ENCODE peak calls at places on chromosomes 3 and 15, in four cellular contexts. K is Karpas-422, L is GM23248, S is suprapubic skin. A is an unnamed sample.

GRCh38 chr3:161560006-161560637 is 63.5 kb downstream of the OTOL1 start:
- DNase-seq in K (peak; percentile 68), L (peak; percentile 76), S (no peak), A (no peak)

GRCh38 chr3:158791259-158791920 is 10.5 kb upstream of the MFSD1 start:
- DNase-seq in K (peak; percentile 91), L (peak; percentile 92), S (no peak), A (peak; percentile 48)

GRCh38 chr3:58296269-58296668 is 9.8 kb upstream of the RPP14 start:
- DNase-seq in K (no peak), L (no peak), S (no peak), A (no peak)

GRCh38 chr3:172153335-172153861 is 114.0 kb downstream of the FNDC3B start:
- DNase-seq in K (no peak), L (peak; percentile 99), S (peak; percentile 94), A (peak; percentile 84)

GRCh38 chr15:67547836-67548531 is 5.5 kb downstream of the MAP2K5 start:
- DNase-seq in K (no peak), L (peak; percentile 84), S (no peak), A (no peak)

GRCh38 chr3:63523100-63523499 is 129.4 kb upstream of the SNTN start:
- DNase-seq in K (no peak), L (no peak), S (no peak), A (no peak)

GRCh38 chr3:143276592-143276991 is 157.0 kb downstream of the CHST2 start:
- DNase-seq in K (peak; percentile 84), L (no peak), S (no peak), A (no peak)

GRCh38 chr3:24264748-24265158 is 229.9 kb downstream of the THRB start:
- DNase-seq in K (peak; percentile 82), L (peak; percentile 71), S (no peak), A (peak; percentile 53)

GRCh38 chr3:119690043-119690656 is 12.7 kb upstream of the CFAP91 start:
- DNase-seq in K (no peak), L (peak; percentile 78), S (no peak), A (peak; percentile 37)

GRCh38 chr15:29558261-29558660 is 264.0 kb downstream of the TJP1 start:
- DNase-seq in K (no peak), L (no peak), S (no peak), A (no peak)

GRCh38 chr3:10192953-10193691 is 28.4 kb downstream of the IRAK2 start:
- DNase-seq in K (no peak), L (peak; percentile 98), S (no peak), A (no peak)

GRCh38 chr3:10187944-10188343 is 23.2 kb downstream of the IRAK2 start:
- DNase-seq in K (no peak), L (no peak), S (no peak), A (no peak)

GRCh38 chr3:10187295-10187876 is 22.7 kb downstream of the IRAK2 start:
- DNase-seq in K (no peak), L (no peak), S (no peak), A (no peak)

GRCh38 chr3:10188798-10189556 is 24.3 kb downstream of the IRAK2 start:
- DNase-seq in K (no peak), L (no peak), S (no peak), A (no peak)

GRCh38 chr3:10189557-10190374 is 25.0 kb downstream of the IRAK2 start:
- DNase-seq in K (no peak), L (peak; percentile 81), S (peak; percentile 93), A (peak; percentile 31)
- H3K4me3 ChIP-seq in K (no peak overlapping the region), L (no peak overlapping the region), S (no peak overlapping the region), A (no peak overlapping the region)

DNA sequence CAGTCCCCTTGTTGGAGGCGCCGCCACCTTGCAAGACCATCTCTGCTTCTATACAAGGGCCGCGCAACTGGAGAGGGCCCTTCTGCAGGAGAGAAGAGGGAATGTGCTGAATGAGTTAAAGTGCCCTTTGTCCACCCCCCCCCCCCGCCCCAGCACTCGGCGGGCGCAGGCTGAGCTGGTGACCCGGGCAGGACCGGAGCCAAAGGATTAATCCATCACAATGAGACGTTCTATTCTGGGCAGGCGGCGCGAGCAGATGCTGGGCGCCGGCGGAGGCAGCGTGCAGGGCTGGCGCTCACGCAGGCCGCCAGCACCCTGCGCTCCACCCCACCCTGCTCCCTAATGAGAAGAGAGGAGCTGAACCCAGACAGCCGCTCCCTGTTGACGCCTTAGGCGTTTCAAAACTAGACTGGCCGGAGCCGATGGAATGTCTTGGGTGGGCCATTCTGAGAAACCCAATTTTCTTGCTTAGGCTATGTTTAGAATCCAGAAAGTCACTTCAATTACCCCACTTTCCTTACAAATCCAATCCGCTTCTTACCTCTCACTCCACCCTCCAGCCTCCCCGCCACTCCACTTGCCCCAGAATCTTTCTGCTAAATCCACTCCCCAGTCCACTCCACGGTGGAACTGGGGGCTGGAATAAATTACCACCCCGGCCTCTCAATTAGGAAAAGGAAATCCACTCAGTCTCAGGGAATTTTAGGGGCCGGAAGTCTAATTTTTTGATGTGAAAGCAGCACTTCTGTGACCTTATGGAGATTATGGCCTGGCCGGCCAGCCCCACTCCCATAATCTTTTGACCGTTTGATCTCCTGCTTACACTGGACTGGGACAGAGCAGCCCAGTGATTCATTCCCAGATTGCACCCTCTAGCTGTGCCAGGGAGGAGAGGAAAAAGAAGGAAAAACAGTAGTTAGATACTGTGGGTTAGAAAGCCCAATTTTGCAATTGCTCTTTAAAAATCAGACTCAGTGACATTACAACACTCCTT is 32.7 kb downstream of the GJD2 start:
- DNase-seq in K (no peak), L (peak; percentile 95), S (no peak), A (peak; percentile 11)
- H3K4me1 ChIP-seq in K (no peaks in the 10 kb centered on the region), L (peaks cover 74% of the 10 kb centered on the region), S (peaks cover 11% of the 10 kb centered on the region), A (no peaks in the 10 kb centered on the region)

DNA sequence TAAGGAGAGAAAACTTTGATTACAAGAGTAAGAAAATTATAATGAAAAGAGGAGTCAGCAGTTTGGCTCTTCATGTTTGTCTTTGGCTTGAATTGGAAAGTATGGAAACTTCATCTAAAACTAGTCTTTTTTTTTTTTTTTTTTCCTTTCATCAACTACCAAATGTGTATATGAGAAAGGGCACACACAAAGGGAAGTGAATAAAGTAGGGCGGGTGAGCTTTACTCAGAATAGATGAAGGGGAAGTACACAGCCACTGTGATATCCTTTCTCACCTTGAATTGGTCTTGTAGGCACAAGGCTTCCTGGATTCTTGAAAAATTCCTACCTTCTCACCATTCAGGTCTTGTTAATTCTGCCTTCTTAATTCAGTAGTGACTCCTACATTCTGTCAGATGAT is 652.3 kb upstream of the KCNMB2 start:
- DNase-seq in K (no peak), L (no peak), S (no peak), A (no peak)
- H3K4me3 ChIP-seq in K (no peak overlapping the region), L (no peak overlapping the region), S (no peak overlapping the region), A (no peak overlapping the region)

DNA sequence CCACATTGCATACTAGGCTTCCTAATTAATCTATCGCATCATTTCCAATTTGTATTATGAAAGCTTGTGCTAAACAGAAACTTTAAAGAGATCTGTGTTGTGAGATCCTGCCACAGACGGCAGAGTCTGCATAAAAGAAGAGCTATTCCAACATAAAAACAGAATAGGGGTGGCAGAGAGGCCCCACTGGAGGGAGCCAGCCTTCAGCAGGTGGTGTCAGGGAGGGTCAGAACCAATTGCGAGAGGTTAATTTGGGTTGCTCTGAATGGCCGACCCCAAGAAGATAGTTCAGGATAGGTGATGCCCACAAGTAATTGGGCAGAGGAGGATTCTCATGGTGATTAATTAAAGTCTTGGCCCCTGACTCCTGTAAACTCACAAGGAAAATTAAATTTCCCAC is 74.8 kb downstream of the DCLK3 start:
- DNase-seq in K (peak; percentile 37), L (no peak), S (no peak), A (no peak)
- H3K4me1 ChIP-seq in K (no peaks in the 10 kb centered on the region), L (no peaks in the 10 kb centered on the region), S (no peaks in the 10 kb centered on the region), A (no peaks in the 10 kb centered on the region)

DNA sequence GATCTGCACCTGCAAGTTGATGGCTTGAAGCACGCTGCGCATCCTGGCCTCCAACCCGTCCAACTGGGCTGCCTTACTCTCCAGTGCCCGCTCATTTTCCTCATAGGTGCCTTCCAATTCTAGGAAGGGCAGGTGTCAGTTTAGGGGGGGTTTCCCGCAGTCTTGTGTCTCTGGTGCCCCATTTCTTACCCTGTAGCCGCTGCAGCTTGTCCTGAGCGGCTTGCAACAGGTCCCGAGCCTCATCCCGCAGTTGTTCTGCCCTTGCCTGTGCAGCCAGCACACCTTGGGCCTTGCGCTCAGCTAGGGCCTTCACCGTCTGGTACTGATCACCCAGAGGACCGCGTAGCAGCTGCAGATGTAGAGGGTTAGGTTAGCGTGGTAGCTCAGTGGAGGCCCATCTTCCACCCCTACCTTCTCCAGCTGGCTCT is 635 bp upstream of the USP19 start:
- DNase-seq in K (no peak), L (peak; percentile 5), S (no peak), A (no peak)
- H3K4me3 ChIP-seq in K (peak overlapping the region; percentile 90), L (peak overlapping the region; percentile 76), S (peak overlapping the region; percentile 62), A (peak overlapping the region; percentile 82)

GRCh38 chr3:94001191-94001590 is 21.2 kb downstream of the ARL13B start:
- DNase-seq in K (no peak), L (no peak), S (no peak), A (no peak)

GRCh38 chr3:94008253-94008652 is 20.1 kb downstream of the STX19 start:
- DNase-seq in K (no peak), L (no peak), S (no peak), A (no peak)

GRCh38 chr3:94009612-94010011 is 18.8 kb downstream of the STX19 start:
- DNase-seq in K (no peak), L (no peak), S (no peak), A (no peak)

GRCh38 chr3:94001825-94002495 is 22.0 kb downstream of the ARL13B start:
- DNase-seq in K (no peak), L (no peak), S (no peak), A (no peak)

DNA sequence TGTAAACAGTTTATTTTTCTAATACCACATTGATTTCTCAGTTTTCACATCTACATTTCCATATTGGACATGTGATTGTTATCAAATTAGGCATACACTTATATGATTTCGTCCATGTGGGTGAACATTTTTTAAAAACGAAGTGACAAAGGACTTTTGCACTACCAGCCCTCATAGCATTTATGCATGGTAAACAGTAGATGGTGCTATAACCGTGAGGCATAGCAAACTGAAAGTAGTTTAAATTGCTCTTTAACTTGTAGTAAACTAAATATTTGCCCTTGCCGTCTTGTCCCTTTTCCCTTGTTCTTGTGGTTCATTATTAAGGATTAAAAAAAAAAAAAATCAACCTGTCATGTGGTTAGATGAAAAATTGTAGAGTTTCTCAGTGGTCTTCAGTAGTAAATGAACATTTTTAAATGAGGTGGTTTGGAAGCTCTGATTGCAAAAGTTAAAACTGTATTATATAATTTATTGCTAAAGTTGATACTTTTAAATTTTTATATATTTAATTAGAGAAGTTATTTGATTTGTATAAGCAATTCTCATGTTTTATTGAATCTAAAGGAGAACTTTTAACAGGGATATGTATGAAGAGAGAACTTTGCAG is 24.0 kb downstream of the STX19 start:
- DNase-seq in K (peak; percentile 84), L (peak; percentile 83), S (no peak), A (peak; percentile 69)
- H3K4me1 ChIP-seq in K (peaks cover 40% of the 10 kb centered on the region), L (peaks cover 4% of the 10 kb centered on the region), S (no peaks in the 10 kb centered on the region), A (no peaks in the 10 kb centered on the region)

DNA sequence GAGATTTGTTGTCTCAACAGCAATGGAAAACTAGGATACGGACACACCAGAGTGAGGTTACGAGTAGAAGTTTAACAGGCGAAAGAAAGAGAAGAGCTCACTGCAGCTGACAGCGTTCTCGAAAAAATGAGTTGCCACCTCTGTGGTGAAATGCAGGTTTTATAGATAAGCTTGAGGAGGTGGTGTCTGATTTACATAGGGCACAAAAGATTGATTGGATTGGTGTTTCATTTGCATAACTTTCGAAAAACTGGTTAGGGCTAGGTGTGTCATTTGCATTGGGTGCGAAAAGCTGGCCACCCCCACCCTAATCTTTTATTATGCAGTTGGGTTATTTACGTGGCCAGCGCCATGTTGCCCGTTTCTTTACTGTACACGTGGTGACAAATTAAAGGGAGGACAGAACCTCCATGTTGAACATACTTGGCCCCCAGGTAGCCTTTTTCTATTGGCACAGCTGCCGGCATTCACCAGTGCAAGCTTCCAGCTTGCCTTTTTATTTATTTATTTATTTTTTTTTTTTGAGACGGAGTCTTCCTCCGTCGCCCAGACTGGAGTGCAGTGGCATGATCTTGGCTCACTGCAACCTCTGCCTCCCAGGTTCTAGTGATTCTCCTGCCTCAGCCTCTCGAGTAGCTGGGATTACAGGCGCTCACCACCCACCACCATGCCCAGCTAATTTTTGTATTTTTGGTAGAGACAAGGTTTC is 8.3 kb downstream of the IFT122 start:
- DNase-seq in K (no peak), L (no peak), S (no peak), A (no peak)
- H3K4me3 ChIP-seq in K (no peak overlapping the region), L (no peak overlapping the region), S (no peak overlapping the region), A (no peak overlapping the region)

A was measured in small intestine.